ENCODE peak calls at places on chromosomes 13 and 19, in seven cellular contexts. Z, H, B, X, V, P and G are unnamed samples.

GRCh38 chr13:99419591-99420243 is 81.6 kb upstream of the TM9SF2 start:
- DNase-seq in Z (no peak), B (peak), X (no peak), V (peak), P (no peak), H (no peak), G (no peak)

GRCh38 chr13:105338773-105339172 is 1196.7 kb downstream of the EFNB2 start:
- DNase-seq in P (no peak), X (no peak), B (no peak), H (no peak), Z (no peak), V (no peak), G (no peak)

GRCh38 chr19:4556574-4557185 is 2.8 kb downstream of the SEMA6B start:
- DNase-seq in B (no peak), H (peak), V (no peak), X (no peak), P (peak), Z (no peak), G (peak)

GRCh38 chr13:43830481-43830873 is 43.7 kb upstream of the ENOX1 start:
- DNase-seq in B (no peak), P (no peak), V (no peak), Z (no peak), H (no peak), X (no peak), G (no peak)

GRCh38 chr19:17484520-17485180 is 14.3 kb downstream of the SLC27A1 start:
- DNase-seq in P (no peak), H (no peak), B (no peak), X (no peak), Z (no peak), V (no peak), G (no peak)

GRCh38 chr13:80447747-80448146 is 106.8 kb upstream of the SPRY2 start:
- DNase-seq in X (no peak), P (no peak), B (no peak), H (no peak), V (no peak), Z (no peak), G (no peak)

GRCh38 chr13:41608779-41609178 is 151.4 kb downstream of the RGCC start:
- DNase-seq in B (no peak), X (no peak), Z (no peak), H (no peak), P (no peak), V (no peak), G (no peak)

GRCh38 chr13:73171926-73172325 is 113.1 kb downstream of the KLF5 start:
- DNase-seq in B (no peak), P (no peak), H (no peak), X (no peak), V (no peak), Z (no peak), G (no peak)

GRCh38 chr13:60329221-60329983 is 67.6 kb upstream of the TDRD3 start:
- DNase-seq in P (peak), B (peak), H (peak), X (no peak), V (no peak), Z (no peak), G (peak)

GRCh38 chr19:13181747-13182388 is 31.7 kb downstream of the IER2 start:
- DNase-seq in Z (peak), H (peak), P (peak), V (no peak), X (peak), B (peak), G (no peak)

GRCh38 chr19:9700229-9700981 is 25.5 kb upstream of the ZNF562 start:
- DNase-seq in B (no peak), P (no peak), X (no peak), H (no peak), Z (no peak), V (no peak), G (no peak)

GRCh38 chr19:42412223-42412622 is 15.0 kb downstream of the LIPE start:
- DNase-seq in V (no peak), B (peak), Z (no peak), H (peak), P (no peak), X (no peak), G (no peak)

GRCh38 chr13:23146811-23147245 is 34.0 kb upstream of the SGCG start:
- DNase-seq in P (no peak), V (no peak), X (no peak), B (no peak), Z (no peak), H (no peak), G (no peak)

GRCh38 chr13:102142473-102142826 is 259.4 kb downstream of the FGF14 start:
- DNase-seq in X (no peak), Z (no peak), H (no peak), P (no peak), B (no peak), V (no peak), G (no peak)
- TF ChIP-seq POLR2A in X (no peak), Z (no peak), H (no peak), P (no peak), B (no peak), V (no peak), G (no peak)

GRCh38 chr19:46600393-46601317 is 475 bp upstream of the CALM3 start:
- DNase-seq in X (peak), B (peak), Z (peak), V (peak), H (peak), P (peak), G (peak)
- TF ChIP-seq POLR2A in X (peak), B (peak), Z (no peak), V (no peak), H (peak), P (peak), G (peak)

GRCh38 chr19:37716140-37716539 is 3.4 kb downstream of the ZNF607 start:
- DNase-seq in B (no peak), X (no peak), Z (no peak), P (no peak), H (no peak), V (no peak), G (no peak)

GRCh38 chr19:37718357-37718756 is 1.2 kb downstream of the ZNF607 start:
- DNase-seq in V (no peak), X (no peak), Z (no peak), H (no peak), P (no peak), B (no peak), G (no peak)

GRCh38 chr19:37719927-37720265 is 335 bp upstream of the ZNF607 start:
- DNase-seq in B (no peak), Z (no peak), P (no peak), H (no peak), V (no peak), X (no peak), G (no peak)

GRCh38 chr19:37725181-37725580 is 5.6 kb upstream of the ZNF607 start:
- DNase-seq in Z (no peak), X (no peak), V (no peak), P (no peak), B (no peak), H (no peak), G (no peak)

GRCh38 chr19:37719111-37719926 is at the start of gene ZNF607:
- DNase-seq in V (peak), H (peak), Z (peak), X (peak), B (peak), P (peak), G (peak)
- TF ChIP-seq POLR2A in V (no peak), H (peak), Z (no peak), X (no peak), B (peak), P (peak), G (peak)

GRCh38 chr19:5940260-5941208 is 26.5 kb downstream of the CAPS start:
- DNase-seq in V (no peak), H (no peak), B (no peak), X (no peak), P (no peak), Z (no peak), G (no peak)

GRCh38 chr19:5941673-5942072 is 27.6 kb downstream of the CAPS start:
- DNase-seq in B (no peak), X (no peak), V (no peak), Z (no peak), H (no peak), P (no peak), G (no peak)

GRCh38 chr19:5947435-5947834 is 30.5 kb downstream of the RANBP3 start:
- DNase-seq in B (peak), P (peak), X (no peak), V (peak), Z (peak), H (peak), G (no peak)

GRCh38 chr19:5942991-5943390 is 28.9 kb downstream of the CAPS start:
- DNase-seq in V (no peak), Z (no peak), B (no peak), H (no peak), P (no peak), X (no peak), G (no peak)

GRCh38 chr19:5943623-5944022 is 29.6 kb downstream of the CAPS start:
- DNase-seq in P (no peak), X (no peak), Z (no peak), B (no peak), V (no peak), H (no peak), G (no peak)
- TF ChIP-seq POLR2A in P (no peak), X (no peak), Z (no peak), B (no peak), V (no peak), H (no peak), G (no peak)

DNA sequence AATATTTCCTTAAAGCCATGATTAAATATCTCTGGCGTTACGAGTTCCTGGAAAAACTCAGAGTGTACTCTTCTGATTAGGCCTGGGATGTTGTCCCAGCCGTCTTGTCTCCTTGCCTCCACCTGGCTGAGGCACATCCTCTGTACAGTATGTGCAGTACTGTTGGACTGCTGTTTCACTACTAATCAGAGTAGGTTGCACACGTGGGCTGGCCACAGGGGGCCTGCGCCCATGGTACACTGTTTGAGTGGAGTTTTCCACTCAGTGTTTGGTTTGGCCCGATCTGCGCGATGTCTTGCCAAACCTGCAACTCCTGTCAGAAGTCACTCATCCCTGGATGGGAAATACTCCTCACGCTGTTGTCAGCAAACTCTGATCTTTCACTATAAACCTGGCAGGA is 189.6 kb upstream of the CSNK1A1L start:
- DNase-seq in Z (no peak), B (no peak), V (no peak), X (no peak), P (no peak), H (no peak), G (no peak)
- TF ChIP-seq POLR2A in Z (no peak), B (no peak), V (no peak), X (no peak), P (no peak), H (no peak), G (no peak)